ENCODE peak calls at places on chromosome 10, in nine cellular contexts. G, T, M, R, P, Z, S, V and W are unnamed samples.

GRCh38 chr10:6383099-6383812 is 180.5 kb downstream of the PFKFB3 start:
- DNase-seq in M (peak), R (no peak), V (no peak), P (no peak), T (no peak), Z (no peak), G (no peak), S (no peak), W (peak)

GRCh38 chr10:94066411-94066810 is 72.7 kb downstream of the PLCE1 start:
- DNase-seq in P (peak), S (no peak), G (no peak), Z (no peak), R (peak), T (no peak), M (peak), V (no peak), W (peak)

GRCh38 chr10:88066876-88067275 is 203.5 kb downstream of the PTEN start:
- DNase-seq in R (no peak), G (peak), M (no peak), Z (no peak), S (no peak), P (no peak), T (no peak), V (no peak), W (no peak)

GRCh38 chr10:86671985-86672710 is 3.8 kb downstream of the LDB3 start:
- DNase-seq in P (peak), G (peak), T (no peak), S (peak), M (peak), V (no peak), Z (no peak), R (peak), W (peak)

GRCh38 chr10:43683451-43684197 is 34.9 kb upstream of the ZNF32 start:
- DNase-seq in S (no peak), T (no peak), P (peak), M (peak), R (peak), G (peak), Z (peak), V (no peak), W (peak)

GRCh38 chr10:33333260-33334169 is 952 bp downstream of the NRP1 start:
- DNase-seq in Z (peak), S (no peak), M (peak), P (peak), T (no peak), V (no peak), R (no peak), G (peak), W (peak)

GRCh38 chr10:43066481-43066880 is 10.4 kb upstream of the RET start:
- DNase-seq in Z (no peak), T (no peak), M (no peak), V (no peak), S (no peak), G (no peak), R (no peak), P (no peak), W (no peak)

GRCh38 chr10:11882646-11883375 is 59.7 kb downstream of the PROSER2 start:
- DNase-seq in S (no peak), G (no peak), R (no peak), V (peak), T (no peak), P (no peak), M (peak), Z (no peak), W (no peak)

GRCh38 chr10:24385776-24386175 is 176.8 kb downstream of the KIAA1217 start:
- DNase-seq in V (no peak), P (peak), Z (no peak), T (no peak), S (no peak), G (no peak), R (no peak), M (peak), W (peak)

GRCh38 chr10:133242611-133243356 is 5.1 kb downstream of the VENTX start:
- DNase-seq in Z (no peak), R (no peak), G (no peak), V (no peak), S (no peak), P (peak), T (no peak), M (peak), W (no peak)

GRCh38 chr10:129863231-129863663 is 100.8 kb downstream of the EBF3 start:
- DNase-seq in G (no peak), S (no peak), M (no peak), R (peak), V (peak), Z (no peak), T (no peak), P (no peak), W (no peak)

GRCh38 chr10:8583096-8583495 is 528.6 kb downstream of the GATA3 start:
- DNase-seq in R (no peak), M (no peak), S (no peak), V (no peak), T (no peak), Z (no peak), G (no peak), P (no peak), W (no peak)

GRCh38 chr10:54703086-54703485 is 97.9 kb downstream of the PCDH15 start:
- DNase-seq in T (no peak), P (no peak), G (no peak), M (no peak), R (no peak), S (no peak), Z (no peak), V (no peak), W (no peak)

GRCh38 chr10:45561952-45562351 is 110.6 kb downstream of the ZFAND4 start:
- DNase-seq in Z (no peak), R (no peak), V (no peak), T (no peak), S (no peak), G (no peak), M (no peak), P (no peak), W (no peak)

GRCh38 chr10:75530337-75530736 is 98.9 kb downstream of the LRMDA start:
- DNase-seq in Z (peak), G (no peak), S (no peak), T (no peak), R (no peak), P (peak), M (no peak), V (no peak), W (no peak)

GRCh38 chr10:31707578-31708411 is 220.8 kb downstream of the ARHGAP12 start:
- DNase-seq in S (peak), G (peak), Z (no peak), V (peak), P (peak), R (no peak), M (peak), T (no peak), W (peak)

GRCh38 chr10:127999291-127999690 is 92.4 kb downstream of the PTPRE start:
- DNase-seq in M (no peak), S (peak), Z (no peak), T (no peak), V (peak), P (no peak), G (no peak), R (no peak), W (no peak)

GRCh38 chr10:116849271-116850057 is at the start of gene ENO4:
- DNase-seq in M (peak), R (peak), G (peak), Z (peak), P (peak), V (peak), S (peak), T (peak), W (peak)